ENCODE peak calls at places on chromosomes 5 and 9, in five cellular contexts. A is K562, O is IMR-90, Z is GM12878, M is SK-N-SH. C is an unnamed sample.

GRCh38 chr5:78235289-78235688 is 59.2 kb downstream of the AP3B1 start:
- DNase-seq in A (no peak), O (peak; percentile 56), Z (no peak), M (no peak), C (no peak)

GRCh38 chr5:167639213-167639612 is 652.2 kb upstream of the WWC1 start:
- DNase-seq in A (no peak), O (peak; percentile 62), Z (no peak), M (no peak), C (no peak)

GRCh38 chr5:71778678-71779276 is 59.7 kb downstream of the CARTPT start:
- DNase-seq in A (no peak), O (peak; percentile 14), Z (no peak), M (peak; percentile 52), C (peak; percentile 45)

GRCh38 chr5:135433626-135434426 is 13.3 kb downstream of the DCANP1 start:
- DNase-seq in A (peak; percentile 54), O (peak; percentile 56), Z (no peak), M (no peak), C (no peak)

GRCh38 chr9:79584655-79584982 is 12.9 kb downstream of the TLE4 start:
- DNase-seq in A (no peak), O (peak; percentile 26), Z (no peak), M (no peak), C (no peak)

GRCh38 chr9:114202849-114203248 is 47.5 kb downstream of the COL27A1 start:
- DNase-seq in A (no peak), O (peak; percentile 16), Z (no peak), M (no peak), C (no peak)

GRCh38 chr9:34171753-34172535 is 6.9 kb upstream of the UBAP1 start:
- DNase-seq in A (no peak), O (no peak), Z (no peak), M (no peak), C (no peak)

GRCh38 chr5:112616812-112617547 is 120.7 kb upstream of the APC start:
- DNase-seq in A (no peak), O (no peak), Z (no peak), M (no peak), C (no peak)

GRCh38 chr9:92141144-92142129 is 26.2 kb upstream of the SPTLC1 start:
- DNase-seq in A (no peak), O (no peak), Z (no peak), M (peak; percentile 79), C (no peak)

GRCh38 chr9:13529321-13530104 is 250.0 kb upstream of the MPDZ start:
- DNase-seq in A (no peak), O (no peak), Z (no peak), M (no peak), C (no peak)

GRCh38 chr9:3457171-3457570 is 68.6 kb downstream of the RFX3 start:
- DNase-seq in A (no peak), O (no peak), Z (no peak), M (no peak), C (no peak)

GRCh38 chr5:133742370-133743036 is 130.2 kb upstream of the FSTL4 start:
- DNase-seq in A (no peak), O (no peak), Z (peak; percentile 28), M (no peak), C (peak; percentile 46)

GRCh38 chr5:35671516-35671915 is 53.9 kb downstream of the SPEF2 start:
- DNase-seq in A (no peak), O (no peak), Z (no peak), M (no peak), C (no peak)

GRCh38 chr5:65480306-65480865 is 1.3 kb downstream of the ADAMTS6 start:
- DNase-seq in A (peak; percentile 69), O (peak; percentile 93), Z (peak; percentile 24), M (peak; percentile 34), C (no peak)

DNA sequence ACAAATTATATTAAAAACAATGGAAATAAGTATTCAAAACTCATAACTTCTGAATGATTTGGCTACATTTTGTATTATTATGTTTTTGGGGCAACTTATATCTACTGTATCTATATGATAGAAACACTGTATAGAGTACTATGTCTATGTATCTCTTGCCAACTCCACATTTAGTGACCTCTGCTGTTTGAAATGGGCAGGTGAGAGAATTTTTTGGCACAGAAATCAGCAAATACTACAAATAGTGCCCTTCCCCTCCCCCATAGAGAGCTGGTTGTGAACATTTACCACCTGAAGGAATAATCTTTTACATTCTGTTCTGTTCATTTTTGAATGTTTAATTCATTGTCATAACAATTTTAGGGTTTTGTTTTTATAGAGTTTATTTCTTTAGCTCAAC is 545.3 kb downstream of the PDE4D start:
- DNase-seq in A (no peak), O (no peak), Z (no peak), M (no peak), C (peak; percentile 45)
- TF ChIP-seq RCOR1 in A (no peak), O (no peak), Z (no peak), M (no peak), C (no peak)

GRCh38 chr5:13218518-13218917 is 726.0 kb downstream of the DNAH5 start:
- DNase-seq in A (no peak), O (no peak), Z (no peak), M (no peak), C (peak; percentile 14)
- TF ChIP-seq RCOR1 in A (no peak), O (no peak), Z (no peak), M (no peak), C (no peak)

GRCh38 chr9:8610256-8610655 is 810.7 kb upstream of the DMAC1 start:
- DNase-seq in A (no peak), O (no peak), Z (no peak), M (no peak), C (no peak)
- TF ChIP-seq RCOR1 in A (no peak), O (no peak), Z (no peak), M (no peak), C (no peak)

GRCh38 chr5:145586664-145587307 is 248.4 kb downstream of the PRELID2 start:
- DNase-seq in A (no peak), O (no peak), Z (no peak), M (no peak), C (no peak)

GRCh38 chr5:145589063-145589462 is 246.1 kb downstream of the PRELID2 start:
- DNase-seq in A (no peak), O (no peak), Z (no peak), M (no peak), C (no peak)

GRCh38 chr5:145588113-145588512 is 247.0 kb downstream of the PRELID2 start:
- DNase-seq in A (no peak), O (peak; percentile 7), Z (no peak), M (no peak), C (no peak)

GRCh38 chr5:145585443-145586148 is 249.5 kb downstream of the PRELID2 start:
- DNase-seq in A (no peak), O (no peak), Z (no peak), M (no peak), C (no peak)

DNA sequence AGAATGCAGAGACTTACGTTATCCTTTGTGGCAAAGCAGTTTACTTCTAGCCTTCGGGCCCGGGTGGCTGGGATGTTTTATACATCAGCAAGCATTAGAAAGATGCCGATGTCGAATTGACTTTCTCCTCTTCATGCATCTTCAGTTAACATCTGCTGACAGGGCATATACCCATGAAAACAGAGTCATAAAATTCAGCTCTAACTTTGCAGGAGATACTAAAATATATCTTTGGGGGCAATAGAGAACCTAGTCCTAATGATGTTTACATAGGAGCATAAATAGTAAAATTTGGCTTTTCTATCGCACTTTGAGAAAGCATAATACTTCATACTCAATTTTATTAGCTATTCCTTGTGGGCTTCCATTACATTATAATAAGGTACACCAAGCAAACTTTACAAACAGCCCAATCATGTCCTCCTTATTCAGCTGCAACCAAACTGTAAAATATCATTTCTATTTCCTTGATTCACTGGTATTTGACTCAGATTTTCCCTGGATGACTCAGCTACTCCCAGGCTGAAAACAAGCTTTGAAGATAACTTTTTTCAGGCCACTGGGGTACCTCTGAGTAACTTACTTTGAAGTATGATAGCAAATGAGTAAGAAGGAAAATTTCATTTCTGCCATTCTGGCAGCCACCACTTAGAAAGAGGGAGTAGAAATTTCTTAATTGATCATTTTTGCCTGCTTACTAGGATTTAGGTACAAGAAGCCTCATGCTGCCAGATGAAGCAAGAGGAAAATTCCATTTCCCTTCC is 247.7 kb downstream of the PRELID2 start:
- DNase-seq in A (peak; percentile 1), O (peak; percentile 93), Z (no peak), M (no peak), C (peak; percentile 72)
- TF ChIP-seq RCOR1 in A (no peak), O (no peak), Z (no peak), M (no peak), C (no peak)

DNA sequence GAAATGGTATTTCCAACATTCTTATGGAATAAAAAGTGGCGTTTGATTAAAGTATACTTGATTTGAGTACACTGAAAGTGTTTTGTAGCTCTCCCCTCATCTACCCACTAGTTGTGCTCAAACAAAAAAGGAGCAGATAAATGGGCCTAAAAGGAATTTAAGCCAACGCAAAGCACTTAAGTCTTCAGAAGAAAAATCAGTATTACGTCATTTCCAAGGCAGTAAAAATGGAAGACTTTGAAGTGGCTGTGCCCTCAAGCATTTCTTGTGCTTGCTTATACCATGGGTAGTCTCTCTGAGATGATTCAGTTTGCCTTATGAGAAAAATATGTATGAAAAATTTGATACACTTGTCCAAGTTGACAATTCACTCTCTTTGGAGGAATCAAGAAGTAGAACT is 279.9 kb upstream of the CD180 start:
- DNase-seq in A (no peak), O (no peak), Z (no peak), M (no peak), C (peak; percentile 18)
- TF ChIP-seq RCOR1 in A (no peak), O (no peak), Z (no peak), M (no peak), C (no peak)

GRCh38 chr9:96138616-96139015 is 163.4 kb downstream of the HSD17B3 start:
- DNase-seq in A (no peak), O (no peak), Z (no peak), M (no peak), C (no peak)

GRCh38 chr9:96135904-96136303 is 166.1 kb downstream of the HSD17B3 start:
- DNase-seq in A (no peak), O (no peak), Z (no peak), M (no peak), C (no peak)

GRCh38 chr9:96137666-96138429 is 164.1 kb downstream of the HSD17B3 start:
- DNase-seq in A (no peak), O (peak; percentile 12), Z (no peak), M (no peak), C (no peak)

GRCh38 chr9:96135071-96135825 is 166.7 kb downstream of the HSD17B3 start:
- DNase-seq in A (no peak), O (peak; percentile 60), Z (no peak), M (no peak), C (no peak)

GRCh38 chr9:96136992-96137665 is 164.8 kb downstream of the HSD17B3 start:
- DNase-seq in A (no peak), O (peak; percentile 78), Z (peak; percentile 69), M (no peak), C (no peak)
- TF ChIP-seq RCOR1 in A (no peak), O (no peak), Z (no peak), M (no peak), C (no peak)

C was measured in A549.